ENCODE peak calls at places on chromosomes 2 and 18, in five cellular contexts. Z is heart left ventricle, E is GM19239, W is choroid plexus epithelial cell, J is PC-9. M is an unnamed sample.
A peak's percentile ranks its signal among the peaks of the same experiment; 100 is the strongest.

GRCh38 chr2:108423067-108423466 is 25.9 kb upstream of the GCC2 start:
- DNase-seq in E (no peak), J (no peak), W (no peak), Z (no peak), M (no peak)

GRCh38 chr2:148042219-148042618 is 21.3 kb downstream of the MBD5 start:
- DNase-seq in J (no peak), W (no peak), Z (no peak), E (no peak), M (no peak)

GRCh38 chr2:84494070-84494469 is 22.2 kb upstream of the DNAH6 start:
- DNase-seq in W (no peak), J (no peak), Z (no peak), E (no peak), M (peak; percentile 58)

GRCh38 chr2:30306522-30306921 is 75.2 kb downstream of the LBH start:
- DNase-seq in Z (no peak), W (no peak), J (no peak), E (no peak), M (no peak)

GRCh38 chr2:200810967-200811335 is 759 bp upstream of the BZW1 start:
- DNase-seq in W (no peak), J (no peak), E (no peak), Z (no peak), M (no peak)

GRCh38 chr2:239538357-239539052 is 137.7 kb upstream of the HDAC4 start:
- DNase-seq in Z (no peak), W (no peak), J (no peak), E (no peak), M (no peak)

GRCh38 chr2:109311771-109312170 is 182.8 kb downstream of the SH3RF3 start:
- DNase-seq in J (no peak), W (no peak), E (no peak), Z (no peak), M (no peak)

GRCh38 chr2:172106128-172106961 is 3.6 kb upstream of the DLX2 start:
- DNase-seq in Z (no peak), J (no peak), W (no peak), E (no peak), M (no peak)

GRCh38 chr2:68627615-68628014 is 15.8 kb upstream of the PROKR1 start:
- DNase-seq in W (no peak), Z (no peak), J (no peak), E (no peak), M (no peak)

GRCh38 chr18:13353424-13353823 is 134.9 kb downstream of the LDLRAD4 start:
- DNase-seq in E (no peak), J (no peak), Z (no peak), W (no peak), M (no peak)

GRCh38 chr2:168002021-168002553 is 245.3 kb downstream of the STK39 start:
- DNase-seq in J (no peak), E (no peak), Z (no peak), W (peak; percentile 62), M (no peak)

GRCh38 chr2:120880381-120880780 is 144.7 kb downstream of the GLI2 start:
- DNase-seq in E (no peak), J (no peak), W (peak; percentile 76), Z (no peak), M (no peak)

GRCh38 chr2:20093263-20094141 is 42.1 kb upstream of the LAPTM4A start:
- DNase-seq in Z (peak; percentile 62), E (no peak), J (peak; percentile 61), W (peak; percentile 88), M (peak; percentile 59)

GRCh38 chr2:181163139-181163538 is 182.7 kb downstream of the UBE2E3 start:
- DNase-seq in E (no peak), J (no peak), Z (no peak), W (no peak), M (no peak)

GRCh38 chr2:39068757-39069515 is 51.9 kb downstream of the SOS1 start:
- DNase-seq in E (no peak), Z (no peak), J (no peak), W (peak; percentile 11), M (no peak)

GRCh38 chr2:28545590-28546195 is 49.8 kb downstream of the PLB1 start:
- DNase-seq in J (no peak), E (no peak), W (no peak), Z (no peak), M (no peak)

GRCh38 chr2:219560037-219560892 is 11.1 kb downstream of the OBSL1 start:
- DNase-seq in Z (no peak), E (peak; percentile 65), W (no peak), J (no peak), M (no peak)